ENCODE peak calls at places on chromosomes 2 and 18, in nine cellular contexts. Z, C, Q, G, W, Y, T, F and E are unnamed samples.

GRCh38 chr2:241767464-241768250 is 9.0 kb upstream of the GAL3ST2 start:
- DNase-seq in Z (no peak), W (no peak), Y (peak), T (no peak), G (no peak), F (no peak), Q (no peak), C (no peak), E (no peak)

GRCh38 chr18:48032876-48033769 is 102.7 kb upstream of the SMAD2 start:
- DNase-seq in Q (no peak), Y (no peak), T (peak), F (no peak), G (peak), C (peak), Z (no peak), W (no peak), E (no peak)

GRCh38 chr2:67286981-67287759 is 110.0 kb upstream of the ETAA1 start:
- DNase-seq in Y (no peak), G (no peak), F (no peak), Q (no peak), W (no peak), Z (no peak), T (no peak), C (no peak), E (no peak)

GRCh38 chr2:105081006-105081701 is 43.3 kb downstream of the MRPS9 start:
- DNase-seq in C (no peak), T (peak), Q (no peak), G (no peak), Z (no peak), W (no peak), F (no peak), Y (no peak), E (no peak)

GRCh38 chr2:149006883-149007543 is 31.5 kb upstream of the LYPD6B start:
- DNase-seq in T (no peak), Z (peak), G (no peak), Y (no peak), Q (no peak), W (no peak), C (no peak), F (no peak), E (no peak)

GRCh38 chr2:85537600-85538506 is 1.1 kb upstream of the MAT2A start:
- DNase-seq in G (no peak), C (peak), Q (no peak), T (peak), Z (peak), W (peak), F (no peak), Y (no peak), E (no peak)

GRCh38 chr2:40760071-40760666 is 308.3 kb upstream of the SLC8A1 start:
- DNase-seq in Y (no peak), Z (no peak), W (no peak), F (no peak), G (peak), T (peak), Q (peak), C (peak), E (no peak)

GRCh38 chr2:134522436-134522835 is 196.4 kb downstream of the TMEM163 start:
- DNase-seq in G (no peak), W (no peak), Q (no peak), Z (peak), T (no peak), F (no peak), Y (no peak), C (no peak), E (no peak)

GRCh38 chr2:202592580-202592979 is 42.2 kb upstream of the FAM117B start:
- DNase-seq in Y (no peak), F (no peak), Z (no peak), Q (no peak), W (no peak), G (no peak), C (no peak), T (no peak), E (no peak)

GRCh38 chr18:76658627-76659026 is 163.6 kb upstream of the ZNF516 start:
- DNase-seq in T (no peak), C (no peak), F (no peak), W (no peak), G (no peak), Q (peak), Z (no peak), Y (no peak), E (no peak)

GRCh38 chr2:120435671-120436459 is 89.9 kb downstream of the INHBB start:
- DNase-seq in F (no peak), W (no peak), C (no peak), Q (no peak), Z (no peak), Y (peak), T (no peak), G (no peak), E (no peak)

GRCh38 chr2:192885569-192886160 is 690.9 kb upstream of the TMEFF2 start:
- DNase-seq in G (no peak), W (no peak), C (no peak), T (no peak), Y (no peak), Z (no peak), Q (no peak), F (no peak), E (no peak)

GRCh38 chr2:240167588-240167880 is 27.1 kb upstream of the OTOS start:
- DNase-seq in Q (no peak), T (no peak), Y (no peak), G (no peak), C (no peak), Z (no peak), F (no peak), W (no peak), E (no peak)

GRCh38 chr2:140679752-140680151 is 1451.1 kb downstream of the LRP1B start:
- DNase-seq in T (no peak), G (no peak), C (no peak), Y (no peak), W (no peak), Q (no peak), Z (no peak), F (no peak), E (no peak)

GRCh38 chr2:76599732-76600368 is 889.1 kb upstream of the GCFC2 start:
- DNase-seq in G (peak), Q (no peak), C (peak), W (peak), T (peak), Y (no peak), F (no peak), Z (peak), E (peak)

GRCh38 chr2:53021285-53021684 is 746.3 kb upstream of the CHAC2 start:
- DNase-seq in Z (no peak), Q (no peak), T (peak), F (no peak), Y (no peak), C (peak), W (no peak), G (peak), E (peak)

GRCh38 chr2:111219285-111219684 is 98.6 kb downstream of the BCL2L11 start:
- DNase-seq in Q (no peak), Y (no peak), Z (no peak), T (no peak), W (no peak), F (no peak), C (no peak), G (no peak), E (no peak)

GRCh38 chr2:86464654-86465053 is 23.5 kb downstream of the KDM3A start:
- DNase-seq in Q (no peak), Y (no peak), T (no peak), W (no peak), G (no peak), Z (no peak), C (no peak), F (no peak), E (no peak)

GRCh38 chr2:45823723-45824206 is 172.3 kb downstream of the PRKCE start:
- DNase-seq in Q (no peak), T (no peak), Z (peak), Y (no peak), C (peak), F (no peak), G (no peak), W (no peak), E (no peak)